ENCODE peak calls at places on chromosomes 16 and 17, in four cellular contexts. One of them, this sample, is unnamed.

GRCh38 chr16:4271176-4272113 is 1.4 kb downstream of the TFAP4 start:
- DNase-seq in HT1080: peak; percentile 89
- DNase-seq in EL: peak; percentile 91
- DNase-seq in A172: peak; percentile 82
- DNase-seq in this sample: peak; percentile 82

GRCh38 chr17:68456529-68457167 is 648 bp downstream of the WIPI1 start:
- DNase-seq in HT1080: peak; percentile 86
- DNase-seq in EL: peak; percentile 88
- DNase-seq in A172: peak; percentile 86
- DNase-seq in this sample: peak; percentile 80

GRCh38 chr17:64054304-64054703 is 33.9 kb upstream of the ICAM2 start:
- DNase-seq in HT1080: no peak
- DNase-seq in EL: no peak
- DNase-seq in A172: no peak
- DNase-seq in this sample: no peak

GRCh38 chr16:16150117-16150877 is 73.0 kb downstream of the ABCC6 start:
- DNase-seq in HT1080: no peak
- DNase-seq in EL: no peak
- DNase-seq in A172: no peak
- DNase-seq in this sample: no peak

GRCh38 chr17:45031231-45032149 is 19.9 kb downstream of the DCAKD start:
- DNase-seq in HT1080: no peak
- DNase-seq in EL: no peak
- DNase-seq in A172: no peak
- DNase-seq in this sample: no peak

GRCh38 chr17:74823176-74823495 is 36.5 kb downstream of the GRIN2C start:
- DNase-seq in HT1080: no peak
- DNase-seq in EL: no peak
- DNase-seq in A172: no peak
- DNase-seq in this sample: no peak

GRCh38 chr17:81527591-81528383 is at the start of gene FSCN2:
- DNase-seq in HT1080: no peak
- DNase-seq in EL: peak; percentile 57
- DNase-seq in A172: no peak
- DNase-seq in this sample: no peak

GRCh38 chr16:716250-716607 is 1.3 kb downstream of the METRN start:
- DNase-seq in HT1080: no peak
- DNase-seq in EL: peak; percentile 51
- DNase-seq in A172: no peak
- DNase-seq in this sample: no peak

GRCh38 chr16:84283314-84284167 is 11.1 kb upstream of the WFDC1 start:
- DNase-seq in HT1080: no peak
- DNase-seq in EL: no peak
- DNase-seq in A172: no peak
- DNase-seq in this sample: no peak

GRCh38 chr17:65533855-65534457 is 27.5 kb downstream of the AXIN2 start:
- DNase-seq in HT1080: no peak
- DNase-seq in EL: no peak
- DNase-seq in A172: no peak
- DNase-seq in this sample: no peak

GRCh38 chr17:60095830-60096229 is 17.1 kb upstream of the HEATR6 start:
- DNase-seq in HT1080: no peak
- DNase-seq in EL: no peak
- DNase-seq in A172: no peak
- DNase-seq in this sample: no peak

GRCh38 chr17:27339836-27340550 is 46.1 kb downstream of the WSB1 start:
- DNase-seq in HT1080: peak; percentile 80
- DNase-seq in EL: no peak
- DNase-seq in A172: peak; percentile 73
- DNase-seq in this sample: no peak

GRCh38 chr16:11639925-11640899 is 28.0 kb upstream of the SNN start:
- DNase-seq in HT1080: peak; percentile 94
- DNase-seq in EL: peak; percentile 99
- DNase-seq in A172: peak; percentile 90
- DNase-seq in this sample: peak; percentile 72

GRCh38 chr16:85424260-85425060 is 188.7 kb upstream of the GSE1 start:
- DNase-seq in HT1080: no peak
- DNase-seq in EL: no peak
- DNase-seq in A172: no peak
- DNase-seq in this sample: no peak

GRCh38 chr17:5707482-5707881 is 123.2 kb upstream of the NLRP1 start:
- DNase-seq in HT1080: no peak
- DNase-seq in EL: no peak
- DNase-seq in A172: no peak
- DNase-seq in this sample: no peak

GRCh38 chr16:8173111-8173644 is 417.1 kb downstream of the TMEM114 start:
- DNase-seq in HT1080: peak; percentile 87
- DNase-seq in EL: peak; percentile 3
- DNase-seq in A172: peak; percentile 65
- DNase-seq in this sample: peak; percentile 22

GRCh38 chr17:11803635-11804034 is 193.6 kb downstream of the ZNF18 start:
- DNase-seq in HT1080: no peak
- DNase-seq in EL: no peak
- DNase-seq in A172: no peak
- DNase-seq in this sample: no peak

GRCh38 chr17:79621151-79621940 is 10.5 kb upstream of the RBFOX3 start:
- DNase-seq in HT1080: no peak
- DNase-seq in EL: no peak
- DNase-seq in A172: no peak
- DNase-seq in this sample: no peak

GRCh38 chr17:8463089-8463488 is 27.4 kb downstream of the NDEL1 start:
- DNase-seq in HT1080: no peak
- DNase-seq in EL: no peak
- DNase-seq in A172: no peak
- DNase-seq in this sample: no peak

This sample was measured in tibial nerve.